ENCODE peak calls at places on chromosomes 7 and 10, in seven cellular contexts. H is body of pancreas, L is left ventricle myocardium inferior, T is pancreas, F is psoas muscle, G is lower lobe of right lung, E is upper lobe of right lung. I is an unnamed sample.

GRCh38 chr10:77919713-77920108 is 6.8 kb downstream of the DLG5 start:
- DNase-seq in F (no peak), E (no peak), T (no peak), G (no peak), L (no peak), H (no peak), I (no peak)

GRCh38 chr10:129622736-129623135 is 155.7 kb downstream of the MGMT start:
- DNase-seq in F (no peak), E (no peak), T (no peak), L (no peak), H (no peak), G (no peak), I (no peak)

GRCh38 chr10:114297136-114297705 is 58.2 kb downstream of the VWA2 start:
- DNase-seq in E (peak; percentile 48), F (no peak), L (no peak), T (peak; percentile 37), G (no peak), H (no peak), I (no peak)

GRCh38 chr10:69406302-69406811 is 10.4 kb downstream of the TACR2 start:
- DNase-seq in T (no peak), E (no peak), L (peak; percentile 72), F (no peak), G (peak; percentile 28), H (no peak), I (peak; percentile 57)

GRCh38 chr7:25389489-25390106 is 161.3 kb upstream of the NPVF start:
- DNase-seq in H (no peak), F (no peak), L (no peak), T (no peak), E (no peak), G (no peak), I (peak; percentile 54)

GRCh38 chr10:113746188-113746950 is 5.1 kb upstream of the PLEKHS1 start:
- DNase-seq in L (no peak), T (no peak), H (no peak), E (no peak), F (no peak), G (no peak), I (no peak)

GRCh38 chr7:93147358-93147757 is 827 bp downstream of the SAMD9L start:
- DNase-seq in E (no peak), F (no peak), H (no peak), L (peak; percentile 18), G (no peak), T (no peak), I (peak; percentile 35)

GRCh38 chr7:22210355-22210754 is 146.6 kb downstream of the RAPGEF5 start:
- DNase-seq in E (no peak), L (no peak), G (no peak), H (no peak), T (no peak), F (no peak), I (no peak)

GRCh38 chr10:20688797-20689544 is 208.1 kb downstream of the NEBL start:
- DNase-seq in T (no peak), L (no peak), E (no peak), F (no peak), G (no peak), H (no peak), I (no peak)

GRCh38 chr7:86904949-86905834 is 154.3 kb downstream of the ELAPOR2 start:
- DNase-seq in E (no peak), T (no peak), F (no peak), L (no peak), H (peak; percentile 37), G (no peak), I (peak; percentile 22)

DNA sequence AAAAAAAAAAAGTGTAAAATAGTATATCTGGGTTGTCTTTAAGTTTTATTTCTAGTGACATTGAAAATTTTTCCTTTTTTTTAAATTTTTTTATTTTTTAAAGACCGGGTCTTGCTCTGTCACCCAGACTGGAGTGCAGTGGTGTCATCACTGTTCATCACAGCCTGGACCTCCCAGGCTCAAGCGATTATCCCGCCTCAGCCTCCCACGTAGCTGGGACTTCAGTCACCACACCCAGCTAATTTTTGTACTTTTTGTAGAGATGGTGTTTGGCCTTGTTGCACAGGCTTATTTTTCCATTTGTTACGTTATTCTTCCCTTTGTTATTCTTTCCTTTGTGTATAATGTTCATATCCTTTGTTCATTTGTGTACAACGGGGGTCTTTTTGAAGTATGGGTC is 30.1 kb downstream of the TSPAN14 start:
- DNase-seq in H (no peak), G (no peak), L (no peak), F (no peak), T (no peak), E (peak; percentile 62), I (no peak)
- H3K4me1 ChIP-seq in H (peaks cover 45% of the 10 kb centered on the region), G (peaks cover 76% of the 10 kb centered on the region), L (peaks cover 74% of the 10 kb centered on the region), F (peaks cover 21% of the 10 kb centered on the region), T (peaks cover 32% of the 10 kb centered on the region), E (peaks cover 70% of the 10 kb centered on the region), I (peaks cover 49% of the 10 kb centered on the region)

GRCh38 chr10:10787586-10787985 is 230.1 kb upstream of the CELF2 start:
- DNase-seq in E (no peak), F (no peak), L (no peak), G (no peak), T (no peak), H (no peak), I (no peak)

GRCh38 chr10:10788761-10789160 is 228.9 kb upstream of the CELF2 start:
- DNase-seq in H (no peak), L (no peak), G (no peak), T (no peak), F (no peak), E (no peak), I (no peak)

GRCh38 chr10:10785627-10786333 is 231.9 kb upstream of the CELF2 start:
- DNase-seq in F (no peak), E (no peak), T (no peak), H (no peak), G (no peak), L (no peak), I (no peak)

GRCh38 chr10:10782603-10783002 is 235.1 kb upstream of the CELF2 start:
- DNase-seq in H (no peak), L (no peak), E (no peak), G (no peak), F (no peak), T (no peak), I (no peak)

GRCh38 chr10:10786334-10787090 is 231.2 kb upstream of the CELF2 start:
- DNase-seq in F (no peak), G (no peak), T (no peak), L (no peak), H (no peak), E (no peak), I (no peak)
- TF ChIP-seq CTCF in F (no peak), G (no peak), T (no peak), L (no peak), H (no peak), E (no peak), I (no peak)

GRCh38 chr10:79072041-79072441 is 3.3 kb downstream of the ZMIZ1 start:
- DNase-seq in E (no peak), G (no peak), L (no peak), T (no peak), F (no peak), H (no peak), I (no peak)

GRCh38 chr10:79072994-79073654 is 4.4 kb downstream of the ZMIZ1 start:
- DNase-seq in T (no peak), L (no peak), F (no peak), G (no peak), E (no peak), H (no peak), I (no peak)

GRCh38 chr10:79074732-79075131 is 6.0 kb downstream of the ZMIZ1 start:
- DNase-seq in T (peak; percentile 84), F (no peak), G (peak; percentile 61), L (no peak), H (peak; percentile 86), E (peak; percentile 74), I (no peak)

GRCh38 chr10:79075418-79075817 is 6.7 kb downstream of the ZMIZ1 start:
- DNase-seq in F (no peak), T (no peak), G (no peak), E (no peak), L (no peak), H (no peak), I (no peak)

DNA sequence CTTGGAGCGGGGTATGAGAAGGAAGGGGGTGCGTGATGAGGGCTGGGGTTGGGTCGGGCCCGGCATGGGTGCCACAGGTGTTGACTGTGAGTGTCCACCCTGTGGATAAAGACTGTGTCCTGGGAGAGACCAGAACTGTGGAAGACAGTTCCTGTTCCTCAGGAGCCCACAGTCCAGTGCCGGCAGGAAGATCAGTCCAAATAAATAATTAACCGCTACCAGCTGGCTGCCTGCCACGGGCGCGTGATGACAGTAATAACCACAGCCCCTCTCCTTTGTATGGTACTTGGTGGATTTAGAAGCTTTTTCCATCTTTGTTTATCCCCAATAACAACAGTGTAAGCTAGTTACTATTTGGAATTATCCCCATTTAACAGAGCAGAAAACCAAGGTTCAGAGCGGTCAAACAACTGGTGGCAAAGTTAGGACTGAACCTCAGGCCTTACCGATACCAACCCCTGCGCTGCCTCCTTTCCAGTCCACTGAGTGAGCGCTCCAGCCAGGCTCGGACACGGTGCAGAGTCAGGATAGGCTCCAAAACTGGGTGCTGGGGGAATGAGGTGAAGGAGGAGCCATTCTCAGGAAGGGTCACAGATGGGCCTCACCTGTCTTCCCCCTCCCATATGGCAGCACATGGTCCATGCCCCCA is 5.1 kb downstream of the ZMIZ1 start:
- DNase-seq in G (peak; percentile 66), F (peak; percentile 57), L (peak; percentile 58), T (peak; percentile 85), H (peak; percentile 68), E (peak; percentile 79), I (peak; percentile 72)
- H3K4me1 ChIP-seq in G (peaks cover 77% of the 10 kb centered on the region), F (peaks cover 72% of the 10 kb centered on the region), L (peaks cover 95% of the 10 kb centered on the region), T (peaks cover 75% of the 10 kb centered on the region), H (peaks cover 77% of the 10 kb centered on the region), E (peaks cover 74% of the 10 kb centered on the region), I (peaks cover 76% of the 10 kb centered on the region)

GRCh38 chr7:29239638-29240037 is 45.1 kb downstream of the CHN2 start:
- DNase-seq in L (no peak), H (peak; percentile 45), G (no peak), F (no peak), E (no peak), T (no peak), I (no peak)
- TF ChIP-seq CTCF in L (peak; percentile 39), H (peak; percentile 44), G (peak; percentile 53), F (no peak), E (peak; percentile 49), T (no peak), I (peak; percentile 34)